ENCODE peak calls at places on chromosomes 3 and 15, in nine cellular contexts. H is stomach, J is cardiac muscle cell, N is GM12891, L is hypothalamus, E is T47D, C is glomerular endothelial cell, W is astrocyte, P is choroid plexus epithelial cell. I is an unnamed sample.

GRCh38 chr3:130374033-130374432 is 28.6 kb downstream of the COL6A5 start:
- DNase-seq in H (no peak), J (no peak), N (no peak), L (no peak), E (no peak), C (no peak), W (no peak), P (no peak), I (no peak)

GRCh38 chr3:23035927-23036640 is 167.0 kb upstream of the UBE2E2 start:
- DNase-seq in H (peak; percentile 55), J (peak; percentile 73), N (no peak), L (no peak), E (peak; percentile 9), C (no peak), W (no peak), P (no peak), I (no peak)

GRCh38 chr15:52247032-52247431 is 48.6 kb downstream of the MYO5C start:
- DNase-seq in H (no peak), J (no peak), N (no peak), L (no peak), E (no peak), C (no peak), W (peak; percentile 79), P (peak; percentile 98), I (no peak)

GRCh38 chr15:71385026-71385425 is 269.8 kb downstream of the THSD4 start:
- DNase-seq in H (no peak), J (no peak), N (no peak), L (no peak), E (no peak), C (peak; percentile 60), W (no peak), P (peak; percentile 65), I (peak; percentile 79)

GRCh38 chr3:127588675-127589577 is 1.6 kb downstream of the TPRA1 start:
- DNase-seq in H (no peak), J (peak; percentile 36), N (no peak), L (no peak), E (no peak), C (no peak), W (peak; percentile 72), P (peak; percentile 75), I (peak; percentile 30)

GRCh38 chr3:192481638-192482037 is 245.7 kb downstream of the FGF12 start:
- DNase-seq in H (no peak), J (no peak), N (no peak), L (no peak), E (no peak), C (no peak), W (peak; percentile 84), P (peak; percentile 56), I (peak; percentile 79)

GRCh38 chr15:62115847-62116246 is 49.1 kb downstream of the C2CD4A start:
- DNase-seq in H (no peak), J (no peak), N (no peak), L (no peak), E (no peak), C (no peak), W (no peak), P (no peak), I (no peak)

GRCh38 chr15:47415539-47415971 is 301.8 kb upstream of the SEMA6D start:
- DNase-seq in H (no peak), J (no peak), N (no peak), L (no peak), E (no peak), C (peak; percentile 78), W (no peak), P (peak; percentile 43), I (no peak)

GRCh38 chr3:123071146-123071545 is 4.3 kb downstream of the PDIA5 start:
- DNase-seq in H (no peak), J (no peak), N (no peak), L (no peak), E (no peak), C (no peak), W (peak; percentile 36), P (no peak), I (no peak)

GRCh38 chr3:58722526-58722925 is 56.0 kb upstream of the FAM3D start:
- DNase-seq in H (no peak), J (no peak), N (no peak), L (no peak), E (no peak), C (no peak), W (no peak), P (peak; percentile 13), I (no peak)

GRCh38 chr3:100715176-100715575 is 5.9 kb downstream of the TFG start:
- DNase-seq in H (no peak), J (peak; percentile 33), N (no peak), L (no peak), E (no peak), C (no peak), W (no peak), P (no peak), I (no peak)

GRCh38 chr3:185009650-185010049 is 143.2 kb downstream of the C3orf70 start:
- DNase-seq in H (no peak), J (no peak), N (no peak), L (no peak), E (no peak), C (no peak), W (no peak), P (no peak), I (no peak)

GRCh38 chr3:169239756-169240155 is 423.8 kb downstream of the MECOM start:
- DNase-seq in H (no peak), J (no peak), N (no peak), L (no peak), E (no peak), C (no peak), W (no peak), P (no peak), I (no peak)

GRCh38 chr3:139346771-139347170 is 3.0 kb downstream of the MRPS22 start:
- DNase-seq in H (no peak), J (no peak), N (no peak), L (no peak), E (no peak), C (no peak), W (no peak), P (no peak), I (no peak)

GRCh38 chr3:100702082-100703014 is 6.9 kb upstream of the TFG start:
- DNase-seq in H (no peak), J (no peak), N (no peak), L (no peak), E (no peak), C (no peak), W (no peak), P (no peak), I (no peak)

GRCh38 chr3:10936686-10937085 is 55.9 kb upstream of the SLC6A1 start:
- DNase-seq in H (no peak), J (no peak), N (no peak), L (no peak), E (no peak), C (no peak), W (no peak), P (no peak), I (no peak)

GRCh38 chr3:170815340-170815739 is 54.7 kb downstream of the RPL22L1 start:
- DNase-seq in H (peak; percentile 62), J (peak; percentile 67), N (no peak), L (no peak), E (peak; percentile 83), C (no peak), W (no peak), P (peak; percentile 62), I (no peak)

GRCh38 chr3:125229707-125230106 is 17.2 kb upstream of the SLC12A8 start:
- DNase-seq in H (no peak), J (no peak), N (no peak), L (no peak), E (no peak), C (no peak), W (no peak), P (no peak), I (no peak)

GRCh38 chr3:143445118-143445517 is 325.5 kb downstream of the CHST2 start:
- DNase-seq in H (no peak), J (no peak), N (no peak), L (no peak), E (no peak), C (no peak), W (peak; percentile 29), P (peak; percentile 33), I (no peak)

GRCh38 chr3:142549986-142550385 is 28.5 kb downstream of the ATR start:
- DNase-seq in H (no peak), J (no peak), N (no peak), L (no peak), E (no peak), C (no peak), W (no peak), P (no peak), I (no peak)

GRCh38 chr3:188431553-188431952 is 277.6 kb downstream of the LPP start:
- DNase-seq in H (no peak), J (no peak), N (no peak), L (no peak), E (no peak), C (no peak), W (peak; percentile 46), P (peak; percentile 78), I (peak; percentile 48)

GRCh38 chr3:143881102-143881501 is 32.8 kb upstream of the SLC9A9 start:
- DNase-seq in H (no peak), J (no peak), N (no peak), L (no peak), E (no peak), C (no peak), W (no peak), P (no peak), I (peak; percentile 25)

GRCh38 chr15:70466895-70467529 is 296.3 kb downstream of the UACA start:
- DNase-seq in H (peak; percentile 69), J (peak; percentile 62), N (no peak), L (no peak), E (peak; percentile 81), C (no peak), W (peak; percentile 46), P (peak; percentile 82), I (peak; percentile 22)

GRCh38 chr15:63553388-63553791 is 43.8 kb upstream of the FBXL22 start:
- DNase-seq in H (peak; percentile 59), J (peak; percentile 63), N (no peak), L (no peak), E (peak; percentile 30), C (peak; percentile 65), W (peak; percentile 100), P (peak; percentile 99), I (peak; percentile 89)

GRCh38 chr3:7618606-7619005 is 757.7 kb downstream of the GRM7 start:
- DNase-seq in H (no peak), J (peak; percentile 2), N (no peak), L (no peak), E (no peak), C (no peak), W (no peak), P (no peak), I (no peak)

GRCh38 chr3:100057716-100058575 is 56.4 kb downstream of the FILIP1L start:
- DNase-seq in H (no peak), J (no peak), N (no peak), L (no peak), E (peak; percentile 15), C (no peak), W (no peak), P (peak; percentile 48), I (no peak)

GRCh38 chr15:85354432-85354831 is 26.0 kb upstream of the AKAP13 start:
- DNase-seq in H (no peak), J (no peak), N (no peak), L (no peak), E (no peak), C (no peak), W (peak; percentile 93), P (no peak), I (peak; percentile 65)

GRCh38 chr15:87034886-87035285 is 955.2 kb downstream of the AGBL1 start:
- DNase-seq in H (no peak), J (no peak), N (no peak), L (no peak), E (no peak), C (no peak), W (no peak), P (no peak), I (no peak)

GRCh38 chr15:38253448-38253847 is 812 bp downstream of the SPRED1 start:
- DNase-seq in H (no peak), J (no peak), N (no peak), L (no peak), E (peak; percentile 16), C (no peak), W (peak; percentile 85), P (peak; percentile 71), I (peak; percentile 36)

GRCh38 chr15:69081310-69082004 is 67.0 kb downstream of the NOX5 start:
- DNase-seq in H (no peak), J (no peak), N (no peak), L (no peak), E (peak; percentile 48), C (no peak), W (peak; percentile 54), P (peak; percentile 53), I (peak; percentile 35)

GRCh38 chr15:27473846-27474245 is 502.9 kb downstream of the GABRG3 start:
- DNase-seq in H (no peak), J (no peak), N (no peak), L (no peak), E (no peak), C (no peak), W (no peak), P (no peak), I (no peak)